ENCODE peak calls at places on chromosomes 3 and 15, in five cellular contexts. W, Q, C, V and I are unnamed samples.

GRCh38 chr3:100210777-100211145 is 50.0 kb upstream of the TBC1D23 start:
- DNase-seq in W (no peak), Q (no peak), C (no peak), V (no peak), I (peak)

GRCh38 chr3:157982359-157982758 is 123.9 kb downstream of the SHOX2 start:
- DNase-seq in W (no peak), Q (no peak), C (no peak), V (no peak), I (no peak)

GRCh38 chr3:67090472-67090871 is 92.4 kb downstream of the KBTBD8 start:
- DNase-seq in W (no peak), Q (no peak), C (peak), V (no peak), I (no peak)

GRCh38 chr15:39095218-39095879 is 485.5 kb upstream of the THBS1 start:
- DNase-seq in W (no peak), Q (no peak), C (no peak), V (no peak), I (no peak)

GRCh38 chr15:70252056-70252935 is 154.6 kb upstream of the TLE3 start:
- DNase-seq in W (no peak), Q (no peak), C (no peak), V (no peak), I (no peak)

GRCh38 chr15:57153140-57153539 is 223.2 kb upstream of the CGNL1 start:
- DNase-seq in W (no peak), Q (no peak), C (no peak), V (no peak), I (no peak)

GRCh38 chr15:58932791-58933310 is 628 bp downstream of the SLTM start:
- DNase-seq in W (no peak), Q (no peak), C (no peak), V (no peak), I (no peak)

GRCh38 chr15:75727851-75728715 is 15.4 kb upstream of the CSPG4 start:
- DNase-seq in W (peak), Q (peak), C (no peak), V (peak), I (no peak)

GRCh38 chr15:77021803-77022381 is 27.0 kb downstream of the PSTPIP1 start:
- DNase-seq in W (peak), Q (no peak), C (peak), V (peak), I (no peak)

GRCh38 chr3:105812194-105812586 is 56.6 kb downstream of the CBLB start:
- DNase-seq in W (no peak), Q (no peak), C (no peak), V (no peak), I (no peak)

GRCh38 chr15:44654858-44655257 is 8.6 kb downstream of the SPG11 start:
- DNase-seq in W (no peak), Q (no peak), C (no peak), V (no peak), I (no peak)

GRCh38 chr3:106025151-106025722 is 156.4 kb upstream of the CBLB start:
- DNase-seq in W (no peak), Q (no peak), C (no peak), V (peak), I (no peak)

GRCh38 chr15:58314593-58315216 is 117.1 kb upstream of the LIPC start:
- DNase-seq in W (no peak), Q (no peak), C (no peak), V (no peak), I (no peak)

GRCh38 chr3:58535531-58536500 is 1.2 kb downstream of the ACOX2 start:
- DNase-seq in W (no peak), Q (no peak), C (no peak), V (no peak), I (no peak)

GRCh38 chr3:30894521-30895289 is at the start of gene GADL1:
- DNase-seq in W (no peak), Q (peak), C (no peak), V (peak), I (no peak)

GRCh38 chr3:156211583-156211982 is 91.2 kb downstream of the KCNAB1 start:
- DNase-seq in W (no peak), Q (no peak), C (no peak), V (no peak), I (no peak)